ENCODE peak calls at places on chromosome 9, in six cellular contexts. One of them, this sample, is unnamed.

GRCh38 chr9:86866739-86867138 is 80.6 kb downstream of the GAS1 start:
- DNase-seq in epithelial cell of prostate: no peak
- DNase-seq in activated T-cell treated with anti-CD3 and anti-CD28 coated beads for 24 hours: no peak
- DNase-seq in amniotic stem cell: no peak
- DNase-seq in activated CD4-positive, CD25-positive, alpha-beta regulatory T cell treated with anti-CD3 and anti-CD28 coated beads, Interleukin-2, amount 50 U/mL, for 72 hours: no peak
- DNase-seq in iris pigment epithelial cell: no peak
- DNase-seq in this sample: no peak

GRCh38 chr9:121887553-121888437 is 205.3 kb downstream of the TTLL11 start:
- DNase-seq in epithelial cell of prostate: no peak
- DNase-seq in activated T-cell treated with anti-CD3 and anti-CD28 coated beads for 24 hours: no peak
- DNase-seq in amniotic stem cell: no peak
- DNase-seq in activated CD4-positive, CD25-positive, alpha-beta regulatory T cell treated with anti-CD3 and anti-CD28 coated beads, Interleukin-2, amount 50 U/mL, for 72 hours: no peak
- DNase-seq in iris pigment epithelial cell: peak
- DNase-seq in this sample: no peak

GRCh38 chr9:129322022-129322621 is 144.1 kb upstream of the IER5L start:
- DNase-seq in epithelial cell of prostate: no peak
- DNase-seq in activated T-cell treated with anti-CD3 and anti-CD28 coated beads for 24 hours: no peak
- DNase-seq in amniotic stem cell: no peak
- DNase-seq in activated CD4-positive, CD25-positive, alpha-beta regulatory T cell treated with anti-CD3 and anti-CD28 coated beads, Interleukin-2, amount 50 U/mL, for 72 hours: no peak
- DNase-seq in iris pigment epithelial cell: no peak
- DNase-seq in this sample: peak

GRCh38 chr9:136695955-136696354 is 8.7 kb upstream of the AGPAT2 start:
- DNase-seq in epithelial cell of prostate: no peak
- DNase-seq in activated T-cell treated with anti-CD3 and anti-CD28 coated beads for 24 hours: no peak
- DNase-seq in amniotic stem cell: no peak
- DNase-seq in activated CD4-positive, CD25-positive, alpha-beta regulatory T cell treated with anti-CD3 and anti-CD28 coated beads, Interleukin-2, amount 50 U/mL, for 72 hours: no peak
- DNase-seq in iris pigment epithelial cell: no peak
- DNase-seq in this sample: no peak

GRCh38 chr9:122360891-122361290 is 9.9 kb upstream of the PTGS1 start:
- DNase-seq in epithelial cell of prostate: no peak
- DNase-seq in activated T-cell treated with anti-CD3 and anti-CD28 coated beads for 24 hours: no peak
- DNase-seq in amniotic stem cell: no peak
- DNase-seq in activated CD4-positive, CD25-positive, alpha-beta regulatory T cell treated with anti-CD3 and anti-CD28 coated beads, Interleukin-2, amount 50 U/mL, for 72 hours: no peak
- DNase-seq in iris pigment epithelial cell: peak
- DNase-seq in this sample: no peak

GRCh38 chr9:94084314-94084713 is at the start of gene PTPDC1:
- DNase-seq in epithelial cell of prostate: no peak
- DNase-seq in activated T-cell treated with anti-CD3 and anti-CD28 coated beads for 24 hours: no peak
- DNase-seq in amniotic stem cell: peak
- DNase-seq in activated CD4-positive, CD25-positive, alpha-beta regulatory T cell treated with anti-CD3 and anti-CD28 coated beads, Interleukin-2, amount 50 U/mL, for 72 hours: no peak
- DNase-seq in iris pigment epithelial cell: peak
- DNase-seq in this sample: no peak

GRCh38 chr9:137311171-137311970 is 9.3 kb upstream of the NRARP start:
- DNase-seq in epithelial cell of prostate: peak
- DNase-seq in activated T-cell treated with anti-CD3 and anti-CD28 coated beads for 24 hours: no peak
- DNase-seq in amniotic stem cell: no peak
- DNase-seq in activated CD4-positive, CD25-positive, alpha-beta regulatory T cell treated with anti-CD3 and anti-CD28 coated beads, Interleukin-2, amount 50 U/mL, for 72 hours: peak
- DNase-seq in iris pigment epithelial cell: peak
- DNase-seq in this sample: peak

GRCh38 chr9:92648447-92649406 is 21.2 kb downstream of the IPPK start:
- DNase-seq in epithelial cell of prostate: no peak
- DNase-seq in activated T-cell treated with anti-CD3 and anti-CD28 coated beads for 24 hours: no peak
- DNase-seq in amniotic stem cell: no peak
- DNase-seq in activated CD4-positive, CD25-positive, alpha-beta regulatory T cell treated with anti-CD3 and anti-CD28 coated beads, Interleukin-2, amount 50 U/mL, for 72 hours: no peak
- DNase-seq in iris pigment epithelial cell: no peak
- DNase-seq in this sample: peak

GRCh38 chr9:98899399-98900056 is 44.2 kb upstream of the COL15A1 start:
- DNase-seq in epithelial cell of prostate: no peak
- DNase-seq in activated T-cell treated with anti-CD3 and anti-CD28 coated beads for 24 hours: no peak
- DNase-seq in amniotic stem cell: peak
- DNase-seq in activated CD4-positive, CD25-positive, alpha-beta regulatory T cell treated with anti-CD3 and anti-CD28 coated beads, Interleukin-2, amount 50 U/mL, for 72 hours: no peak
- DNase-seq in iris pigment epithelial cell: peak
- DNase-seq in this sample: peak

GRCh38 chr9:3346549-3346948 is 179.3 kb downstream of the RFX3 start:
- DNase-seq in epithelial cell of prostate: no peak
- DNase-seq in activated T-cell treated with anti-CD3 and anti-CD28 coated beads for 24 hours: no peak
- DNase-seq in amniotic stem cell: no peak
- DNase-seq in activated CD4-positive, CD25-positive, alpha-beta regulatory T cell treated with anti-CD3 and anti-CD28 coated beads, Interleukin-2, amount 50 U/mL, for 72 hours: no peak
- DNase-seq in iris pigment epithelial cell: no peak
- DNase-seq in this sample: no peak

GRCh38 chr9:137626448-137626847 is 7.6 kb downstream of the EHMT1 start:
- DNase-seq in epithelial cell of prostate: no peak
- DNase-seq in activated T-cell treated with anti-CD3 and anti-CD28 coated beads for 24 hours: no peak
- DNase-seq in amniotic stem cell: no peak
- DNase-seq in activated CD4-positive, CD25-positive, alpha-beta regulatory T cell treated with anti-CD3 and anti-CD28 coated beads, Interleukin-2, amount 50 U/mL, for 72 hours: no peak
- DNase-seq in iris pigment epithelial cell: no peak
- DNase-seq in this sample: no peak

GRCh38 chr9:114086009-114086408 is 7.9 kb upstream of the AMBP start:
- DNase-seq in epithelial cell of prostate: no peak
- DNase-seq in activated T-cell treated with anti-CD3 and anti-CD28 coated beads for 24 hours: no peak
- DNase-seq in amniotic stem cell: no peak
- DNase-seq in activated CD4-positive, CD25-positive, alpha-beta regulatory T cell treated with anti-CD3 and anti-CD28 coated beads, Interleukin-2, amount 50 U/mL, for 72 hours: no peak
- DNase-seq in iris pigment epithelial cell: no peak
- DNase-seq in this sample: no peak

GRCh38 chr9:1216532-1216931 is 166.4 kb downstream of the DMRT2 start:
- DNase-seq in epithelial cell of prostate: no peak
- DNase-seq in activated T-cell treated with anti-CD3 and anti-CD28 coated beads for 24 hours: no peak
- DNase-seq in amniotic stem cell: no peak
- DNase-seq in activated CD4-positive, CD25-positive, alpha-beta regulatory T cell treated with anti-CD3 and anti-CD28 coated beads, Interleukin-2, amount 50 U/mL, for 72 hours: no peak
- DNase-seq in iris pigment epithelial cell: no peak
- DNase-seq in this sample: no peak

GRCh38 chr9:105620996-105621395 is 41.3 kb upstream of the TAL2 start:
- DNase-seq in epithelial cell of prostate: no peak
- DNase-seq in activated T-cell treated with anti-CD3 and anti-CD28 coated beads for 24 hours: no peak
- DNase-seq in amniotic stem cell: no peak
- DNase-seq in activated CD4-positive, CD25-positive, alpha-beta regulatory T cell treated with anti-CD3 and anti-CD28 coated beads, Interleukin-2, amount 50 U/mL, for 72 hours: no peak
- DNase-seq in iris pigment epithelial cell: no peak
- DNase-seq in this sample: no peak

GRCh38 chr9:72338631-72339030 is 26.4 kb downstream of the ZFAND5 start:
- DNase-seq in epithelial cell of prostate: no peak
- DNase-seq in activated T-cell treated with anti-CD3 and anti-CD28 coated beads for 24 hours: no peak
- DNase-seq in amniotic stem cell: no peak
- DNase-seq in activated CD4-positive, CD25-positive, alpha-beta regulatory T cell treated with anti-CD3 and anti-CD28 coated beads, Interleukin-2, amount 50 U/mL, for 72 hours: no peak
- DNase-seq in iris pigment epithelial cell: no peak
- DNase-seq in this sample: no peak

GRCh38 chr9:111106202-111106601 is 67.9 kb upstream of the LPAR1 start:
- DNase-seq in epithelial cell of prostate: no peak
- DNase-seq in activated T-cell treated with anti-CD3 and anti-CD28 coated beads for 24 hours: no peak
- DNase-seq in amniotic stem cell: no peak
- DNase-seq in activated CD4-positive, CD25-positive, alpha-beta regulatory T cell treated with anti-CD3 and anti-CD28 coated beads, Interleukin-2, amount 50 U/mL, for 72 hours: no peak
- DNase-seq in iris pigment epithelial cell: no peak
- DNase-seq in this sample: no peak

GRCh38 chr9:92954078-92954861 is 6.9 kb downstream of the FGD3 start:
- DNase-seq in epithelial cell of prostate: peak
- DNase-seq in activated T-cell treated with anti-CD3 and anti-CD28 coated beads for 24 hours: peak
- DNase-seq in amniotic stem cell: no peak
- DNase-seq in activated CD4-positive, CD25-positive, alpha-beta regulatory T cell treated with anti-CD3 and anti-CD28 coated beads, Interleukin-2, amount 50 U/mL, for 72 hours: peak
- DNase-seq in iris pigment epithelial cell: peak
- DNase-seq in this sample: no peak

GRCh38 chr9:117184173-117184572 is 230.7 kb downstream of the ASTN2 start:
- DNase-seq in epithelial cell of prostate: no peak
- DNase-seq in activated T-cell treated with anti-CD3 and anti-CD28 coated beads for 24 hours: no peak
- DNase-seq in amniotic stem cell: no peak
- DNase-seq in activated CD4-positive, CD25-positive, alpha-beta regulatory T cell treated with anti-CD3 and anti-CD28 coated beads, Interleukin-2, amount 50 U/mL, for 72 hours: no peak
- DNase-seq in iris pigment epithelial cell: no peak
- DNase-seq in this sample: no peak

GRCh38 chr9:110115341-110115820 is 92.6 kb downstream of the C9orf152 start:
- DNase-seq in epithelial cell of prostate: no peak
- DNase-seq in activated T-cell treated with anti-CD3 and anti-CD28 coated beads for 24 hours: no peak
- DNase-seq in amniotic stem cell: no peak
- DNase-seq in activated CD4-positive, CD25-positive, alpha-beta regulatory T cell treated with anti-CD3 and anti-CD28 coated beads, Interleukin-2, amount 50 U/mL, for 72 hours: no peak
- DNase-seq in iris pigment epithelial cell: peak
- DNase-seq in this sample: no peak

GRCh38 chr9:103397868-103398600 is 402.9 kb downstream of the CYLC2 start:
- DNase-seq in epithelial cell of prostate: peak
- DNase-seq in activated T-cell treated with anti-CD3 and anti-CD28 coated beads for 24 hours: peak
- DNase-seq in amniotic stem cell: no peak
- DNase-seq in activated CD4-positive, CD25-positive, alpha-beta regulatory T cell treated with anti-CD3 and anti-CD28 coated beads, Interleukin-2, amount 50 U/mL, for 72 hours: no peak
- DNase-seq in iris pigment epithelial cell: peak
- DNase-seq in this sample: no peak

GRCh38 chr9:124206391-124206790 is 51.4 kb upstream of the NEK6 start:
- DNase-seq in epithelial cell of prostate: no peak
- DNase-seq in activated T-cell treated with anti-CD3 and anti-CD28 coated beads for 24 hours: no peak
- DNase-seq in amniotic stem cell: no peak
- DNase-seq in activated CD4-positive, CD25-positive, alpha-beta regulatory T cell treated with anti-CD3 and anti-CD28 coated beads, Interleukin-2, amount 50 U/mL, for 72 hours: no peak
- DNase-seq in iris pigment epithelial cell: no peak
- DNase-seq in this sample: no peak

GRCh38 chr9:92970467-92970923 is 23.2 kb downstream of the FGD3 start:
- DNase-seq in epithelial cell of prostate: peak
- DNase-seq in activated T-cell treated with anti-CD3 and anti-CD28 coated beads for 24 hours: no peak
- DNase-seq in amniotic stem cell: no peak
- DNase-seq in activated CD4-positive, CD25-positive, alpha-beta regulatory T cell treated with anti-CD3 and anti-CD28 coated beads, Interleukin-2, amount 50 U/mL, for 72 hours: no peak
- DNase-seq in iris pigment epithelial cell: peak
- DNase-seq in this sample: no peak

GRCh38 chr9:32525506-32525905 is 490 bp downstream of the RIGI start:
- DNase-seq in epithelial cell of prostate: no peak
- DNase-seq in activated T-cell treated with anti-CD3 and anti-CD28 coated beads for 24 hours: no peak
- DNase-seq in amniotic stem cell: no peak
- DNase-seq in activated CD4-positive, CD25-positive, alpha-beta regulatory T cell treated with anti-CD3 and anti-CD28 coated beads, Interleukin-2, amount 50 U/mL, for 72 hours: no peak
- DNase-seq in iris pigment epithelial cell: peak
- DNase-seq in this sample: no peak

GRCh38 chr9:124216474-124217176 is 41.1 kb upstream of the NEK6 start:
- DNase-seq in epithelial cell of prostate: no peak
- DNase-seq in activated T-cell treated with anti-CD3 and anti-CD28 coated beads for 24 hours: peak
- DNase-seq in amniotic stem cell: no peak
- DNase-seq in activated CD4-positive, CD25-positive, alpha-beta regulatory T cell treated with anti-CD3 and anti-CD28 coated beads, Interleukin-2, amount 50 U/mL, for 72 hours: peak
- DNase-seq in iris pigment epithelial cell: no peak
- DNase-seq in this sample: peak

GRCh38 chr9:93345630-93346239 is 105.8 kb upstream of the FAM120A start:
- DNase-seq in epithelial cell of prostate: no peak
- DNase-seq in activated T-cell treated with anti-CD3 and anti-CD28 coated beads for 24 hours: no peak
- DNase-seq in amniotic stem cell: no peak
- DNase-seq in activated CD4-positive, CD25-positive, alpha-beta regulatory T cell treated with anti-CD3 and anti-CD28 coated beads, Interleukin-2, amount 50 U/mL, for 72 hours: no peak
- DNase-seq in iris pigment epithelial cell: no peak
- DNase-seq in this sample: no peak

GRCh38 chr9:121538221-121538620 is 38.6 kb upstream of the GGTA1 start:
- DNase-seq in epithelial cell of prostate: no peak
- DNase-seq in activated T-cell treated with anti-CD3 and anti-CD28 coated beads for 24 hours: no peak
- DNase-seq in amniotic stem cell: no peak
- DNase-seq in activated CD4-positive, CD25-positive, alpha-beta regulatory T cell treated with anti-CD3 and anti-CD28 coated beads, Interleukin-2, amount 50 U/mL, for 72 hours: no peak
- DNase-seq in iris pigment epithelial cell: no peak
- DNase-seq in this sample: no peak

GRCh38 chr9:69462394-69462793 is 137.4 kb downstream of the ENTREP1 start:
- DNase-seq in epithelial cell of prostate: no peak
- DNase-seq in activated T-cell treated with anti-CD3 and anti-CD28 coated beads for 24 hours: no peak
- DNase-seq in amniotic stem cell: no peak
- DNase-seq in activated CD4-positive, CD25-positive, alpha-beta regulatory T cell treated with anti-CD3 and anti-CD28 coated beads, Interleukin-2, amount 50 U/mL, for 72 hours: no peak
- DNase-seq in iris pigment epithelial cell: no peak
- DNase-seq in this sample: no peak

This sample was measured in sciatic nerve.